ENCODE peak calls at places on chromosomes 16 and 17, in seven cellular contexts. Z, P, X, E, A, J and M are unnamed samples.

GRCh38 chr17:30221346-30221745 is 14.2 kb downstream of the SLC6A4 start:
- DNase-seq in Z (no peak), P (no peak), X (no peak), E (no peak), A (no peak), J (no peak), M (no peak)

GRCh38 chr17:77318491-77319210 is 177.9 kb downstream of the SEC14L1 start:
- DNase-seq in Z (no peak), P (peak), X (no peak), E (no peak), A (no peak), J (peak), M (no peak)

GRCh38 chr16:53664724-53665345 is 38.8 kb downstream of the RPGRIP1L start:
- DNase-seq in Z (no peak), P (no peak), X (no peak), E (no peak), A (peak), J (no peak), M (peak)

GRCh38 chr16:69408451-69408850 is 16.0 kb upstream of the CYB5B start:
- DNase-seq in Z (no peak), P (no peak), X (no peak), E (no peak), A (no peak), J (no peak), M (no peak)

GRCh38 chr17:16912021-16912962 is 59.6 kb downstream of the TNFRSF13B start:
- DNase-seq in Z (peak), P (peak), X (no peak), E (no peak), A (no peak), J (no peak), M (no peak)

GRCh38 chr16:84777435-84777834 is 42.4 kb upstream of the CRISPLD2 start:
- DNase-seq in Z (no peak), P (peak), X (no peak), E (no peak), A (no peak), J (no peak), M (no peak)

GRCh38 chr17:35713069-35713728 is 18.2 kb upstream of the RASL10B start:
- DNase-seq in Z (no peak), P (no peak), X (peak), E (peak), A (peak), J (no peak), M (peak)

GRCh38 chr16:19127205-19127604 is 13.4 kb downstream of the ITPRIPL2 start:
- DNase-seq in Z (no peak), P (no peak), X (no peak), E (no peak), A (no peak), J (no peak), M (no peak)

GRCh38 chr16:10992797-10993196 is 48.4 kb downstream of the CLEC16A start:
- DNase-seq in Z (no peak), P (no peak), X (no peak), E (no peak), A (peak), J (no peak), M (peak)

GRCh38 chr17:77733576-77734296 is 224.8 kb upstream of the TNRC6C start:
- DNase-seq in Z (peak), P (no peak), X (no peak), E (no peak), A (no peak), J (no peak), M (no peak)

DNA sequence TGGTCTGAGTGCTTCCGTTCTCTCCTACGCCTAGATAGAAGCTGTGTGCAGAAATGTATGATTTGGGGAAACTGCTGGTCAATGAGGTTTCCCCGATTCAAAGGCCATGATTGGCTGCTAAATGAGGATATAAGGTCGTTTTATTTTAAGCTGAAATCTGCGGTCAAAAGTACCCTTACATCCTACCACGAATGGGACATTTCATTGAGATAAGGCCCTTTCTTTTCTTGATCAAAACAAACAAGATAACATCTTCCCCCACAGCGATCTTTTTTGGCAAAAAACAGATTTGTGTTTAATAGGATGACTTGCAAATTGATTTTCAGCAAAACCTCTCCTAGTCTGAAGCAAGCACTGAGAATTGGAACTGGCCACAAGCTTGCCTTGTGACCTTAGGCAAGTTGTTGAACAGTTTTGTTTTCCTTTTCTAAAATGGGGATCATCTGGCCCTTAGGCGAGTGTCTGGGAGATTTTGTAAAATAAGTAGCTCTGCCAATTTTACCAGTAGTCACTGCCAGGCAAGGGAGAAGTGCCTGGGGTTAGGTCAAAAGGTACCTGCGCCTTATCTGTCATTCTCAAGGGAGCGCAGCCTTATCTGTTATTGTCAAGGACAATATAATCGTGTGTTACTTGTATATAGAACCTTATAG is 635 bp downstream of the SCPEP1 start:
- DNase-seq in Z (no peak), P (no peak), X (peak), E (no peak), A (no peak), J (no peak), M (no peak)
- H3K4me3 ChIP-seq in Z (peak), P (peak), X (peak), E (peak), A (peak), J (peak), M (peak)

GRCh38 chr17:36721560-36722120 is 120.3 kb downstream of the MRM1 start:
- DNase-seq in Z (no peak), P (no peak), X (no peak), E (no peak), A (no peak), J (no peak), M (no peak)
- H3K4me3 ChIP-seq in Z (peak), P (peak), X (peak), E (no peak), A (peak), J (peak), M (peak)

GRCh38 chr16:67244387-67245188 is 2.7 kb downstream of the FHOD1 start:
- DNase-seq in Z (no peak), P (peak), X (peak), E (peak), A (peak), J (peak), M (peak)

GRCh38 chr16:67245674-67246080 is 1.6 kb downstream of the FHOD1 start:
- DNase-seq in Z (no peak), P (no peak), X (no peak), E (no peak), A (no peak), J (no peak), M (no peak)

GRCh38 chr16:67243481-67243880 is 3.8 kb downstream of the FHOD1 start:
- DNase-seq in Z (no peak), P (no peak), X (no peak), E (no peak), A (no peak), J (no peak), M (no peak)

GRCh38 chr16:67246081-67246944 is 968 bp downstream of the FHOD1 start:
- DNase-seq in Z (no peak), P (peak), X (peak), E (peak), A (peak), J (peak), M (peak)

DNA sequence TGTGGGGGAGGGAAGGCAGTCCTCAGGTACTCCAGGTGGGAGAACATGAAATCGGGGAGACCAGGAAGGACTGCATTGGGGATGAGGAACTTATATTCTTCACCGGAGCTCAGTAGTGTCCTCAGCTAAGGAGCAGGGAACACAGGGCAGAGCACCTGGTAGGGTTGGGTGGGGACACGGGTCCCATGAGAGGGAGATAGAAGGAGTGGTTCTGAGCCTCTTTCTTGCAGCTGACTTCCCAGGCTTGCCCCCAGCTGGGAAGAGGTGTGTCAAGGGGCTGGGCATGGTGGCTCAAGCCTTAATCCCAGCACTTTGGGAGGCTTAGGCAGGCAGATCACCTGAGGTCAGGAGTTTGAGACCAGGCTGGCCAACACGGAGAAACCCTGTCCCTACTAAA is 2.1 kb downstream of the FHOD1 start:
- DNase-seq in Z (no peak), P (peak), X (no peak), E (no peak), A (no peak), J (no peak), M (no peak)
- H3K4me3 ChIP-seq in Z (no peak), P (no peak), X (peak), E (no peak), A (peak), J (peak), M (peak)

DNA sequence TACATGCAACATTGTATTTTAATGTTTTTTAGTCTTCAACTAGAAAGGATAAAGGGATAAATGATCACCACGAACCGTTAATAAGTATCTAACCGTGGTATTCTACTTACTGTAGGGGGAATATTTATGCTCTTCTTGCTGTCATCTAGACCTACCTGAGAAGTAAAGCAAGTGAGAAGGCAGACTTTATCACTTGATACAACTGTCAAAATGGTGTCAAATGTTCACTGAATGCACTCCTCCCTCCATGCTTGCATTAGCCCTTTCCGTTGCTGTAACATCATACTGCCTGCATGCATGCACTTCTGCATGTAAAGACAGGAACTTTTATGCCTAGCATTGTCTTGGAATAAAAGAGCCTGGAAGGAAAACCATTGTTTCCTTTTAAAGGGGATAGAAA is 298.6 kb upstream of the PMFBP1 start:
- DNase-seq in Z (no peak), P (no peak), X (no peak), E (no peak), A (no peak), J (no peak), M (no peak)
- H3K4me3 ChIP-seq in Z (no peak), P (no peak), X (no peak), E (no peak), A (no peak), J (no peak), M (no peak)